ENCODE peak calls at places on chromosomes 16 and 17, in eight cellular contexts. One of them, this sample, is unnamed.

GRCh38 chr17:44235583-44235936 is 16.1 kb upstream of the UBTF start:
- DNase-seq in Daoy: peak
- DNase-seq in D341Med: no peak
- DNase-seq in epithelial cell of esophagus: peak
- DNase-seq in cardiac fibroblast: peak
- DNase-seq in mucosa of gallbladder: no peak
- DNase-seq in cardiac muscle cell: no peak
- DNase-seq in NCI-H1105: no peak
- DNase-seq in this sample: no peak

GRCh38 chr17:70050192-70050591 is 24.8 kb upstream of the KCNJ16 start:
- DNase-seq in Daoy: no peak
- DNase-seq in D341Med: no peak
- DNase-seq in epithelial cell of esophagus: no peak
- DNase-seq in cardiac fibroblast: peak
- DNase-seq in mucosa of gallbladder: no peak
- DNase-seq in cardiac muscle cell: no peak
- DNase-seq in NCI-H1105: no peak
- DNase-seq in this sample: no peak

GRCh38 chr16:35909351-35909954 is 2450.0 kb downstream of the TP53TG3F start:
- DNase-seq in Daoy: no peak
- DNase-seq in D341Med: no peak
- DNase-seq in epithelial cell of esophagus: no peak
- DNase-seq in cardiac fibroblast: no peak
- DNase-seq in mucosa of gallbladder: no peak
- DNase-seq in cardiac muscle cell: no peak
- DNase-seq in NCI-H1105: no peak
- DNase-seq in this sample: no peak

GRCh38 chr16:86697715-86698114 is 119.4 kb downstream of the FOXL1 start:
- DNase-seq in Daoy: peak
- DNase-seq in D341Med: no peak
- DNase-seq in epithelial cell of esophagus: no peak
- DNase-seq in cardiac fibroblast: no peak
- DNase-seq in mucosa of gallbladder: no peak
- DNase-seq in cardiac muscle cell: no peak
- DNase-seq in NCI-H1105: no peak
- DNase-seq in this sample: no peak

GRCh38 chr17:60563743-60564142 is 36.2 kb upstream of the PPM1D start:
- DNase-seq in Daoy: peak
- DNase-seq in D341Med: no peak
- DNase-seq in epithelial cell of esophagus: peak
- DNase-seq in cardiac fibroblast: no peak
- DNase-seq in mucosa of gallbladder: no peak
- DNase-seq in cardiac muscle cell: no peak
- DNase-seq in NCI-H1105: no peak
- DNase-seq in this sample: no peak

GRCh38 chr17:77490361-77491183 is 349.8 kb downstream of the SEC14L1 start:
- DNase-seq in Daoy: no peak
- DNase-seq in D341Med: no peak
- DNase-seq in epithelial cell of esophagus: no peak
- DNase-seq in cardiac fibroblast: no peak
- DNase-seq in mucosa of gallbladder: no peak
- DNase-seq in cardiac muscle cell: no peak
- DNase-seq in NCI-H1105: no peak
- DNase-seq in this sample: peak

GRCh38 chr16:88103011-88103410 is 151.8 kb downstream of the BANP start:
- DNase-seq in Daoy: no peak
- DNase-seq in D341Med: no peak
- DNase-seq in epithelial cell of esophagus: no peak
- DNase-seq in cardiac fibroblast: no peak
- DNase-seq in mucosa of gallbladder: no peak
- DNase-seq in cardiac muscle cell: no peak
- DNase-seq in NCI-H1105: no peak
- DNase-seq in this sample: no peak

GRCh38 chr17:39755550-39756375 is 18.0 kb downstream of the GRB7 start:
- DNase-seq in Daoy: no peak
- DNase-seq in D341Med: no peak
- DNase-seq in epithelial cell of esophagus: no peak
- DNase-seq in cardiac fibroblast: no peak
- DNase-seq in mucosa of gallbladder: no peak
- DNase-seq in cardiac muscle cell: no peak
- DNase-seq in NCI-H1105: no peak
- DNase-seq in this sample: peak

GRCh38 chr17:32772453-32773025 is 104.4 kb downstream of the MYO1D start:
- DNase-seq in Daoy: peak
- DNase-seq in D341Med: no peak
- DNase-seq in epithelial cell of esophagus: peak
- DNase-seq in cardiac fibroblast: no peak
- DNase-seq in mucosa of gallbladder: no peak
- DNase-seq in cardiac muscle cell: no peak
- DNase-seq in NCI-H1105: no peak
- DNase-seq in this sample: no peak

GRCh38 chr17:29715680-29716079 is 93.0 kb upstream of the CORO6 start:
- DNase-seq in Daoy: no peak
- DNase-seq in D341Med: no peak
- DNase-seq in epithelial cell of esophagus: no peak
- DNase-seq in cardiac fibroblast: no peak
- DNase-seq in mucosa of gallbladder: no peak
- DNase-seq in cardiac muscle cell: no peak
- DNase-seq in NCI-H1105: no peak
- DNase-seq in this sample: no peak

GRCh38 chr17:83053779-83054451 is 25.5 kb upstream of the METRNL start:
- DNase-seq in Daoy: no peak
- DNase-seq in D341Med: no peak
- DNase-seq in epithelial cell of esophagus: no peak
- DNase-seq in cardiac fibroblast: no peak
- DNase-seq in mucosa of gallbladder: peak
- DNase-seq in cardiac muscle cell: no peak
- DNase-seq in NCI-H1105: no peak
- DNase-seq in this sample: no peak

GRCh38 chr16:49273771-49274170 is 7.9 kb downstream of the CBLN1 start:
- DNase-seq in Daoy: no peak
- DNase-seq in D341Med: no peak
- DNase-seq in epithelial cell of esophagus: no peak
- DNase-seq in cardiac fibroblast: no peak
- DNase-seq in mucosa of gallbladder: no peak
- DNase-seq in cardiac muscle cell: no peak
- DNase-seq in NCI-H1105: no peak
- DNase-seq in this sample: no peak

GRCh38 chr16:844638-845348 is 44.3 kb upstream of the GNG13 start:
- DNase-seq in Daoy: no peak
- DNase-seq in D341Med: no peak
- DNase-seq in epithelial cell of esophagus: no peak
- DNase-seq in cardiac fibroblast: no peak
- DNase-seq in mucosa of gallbladder: no peak
- DNase-seq in cardiac muscle cell: no peak
- DNase-seq in NCI-H1105: no peak
- DNase-seq in this sample: no peak

GRCh38 chr17:65754641-65755040 is 193.2 kb upstream of the AXIN2 start:
- DNase-seq in Daoy: no peak
- DNase-seq in D341Med: no peak
- DNase-seq in epithelial cell of esophagus: peak
- DNase-seq in cardiac fibroblast: no peak
- DNase-seq in mucosa of gallbladder: no peak
- DNase-seq in cardiac muscle cell: no peak
- DNase-seq in NCI-H1105: no peak
- DNase-seq in this sample: no peak

GRCh38 chr17:79575229-79575628 is 35.6 kb downstream of the RBFOX3 start:
- DNase-seq in Daoy: no peak
- DNase-seq in D341Med: no peak
- DNase-seq in epithelial cell of esophagus: no peak
- DNase-seq in cardiac fibroblast: no peak
- DNase-seq in mucosa of gallbladder: no peak
- DNase-seq in cardiac muscle cell: no peak
- DNase-seq in NCI-H1105: no peak
- DNase-seq in this sample: no peak

GRCh38 chr17:36608794-36609497 is 7.6 kb downstream of the MRM1 start:
- DNase-seq in Daoy: peak
- DNase-seq in D341Med: no peak
- DNase-seq in epithelial cell of esophagus: peak
- DNase-seq in cardiac fibroblast: peak
- DNase-seq in mucosa of gallbladder: peak
- DNase-seq in cardiac muscle cell: peak
- DNase-seq in NCI-H1105: no peak
- DNase-seq in this sample: no peak

GRCh38 chr17:72119963-72120877 is 600 bp upstream of the SOX9 start:
- DNase-seq in Daoy: peak
- DNase-seq in D341Med: peak
- DNase-seq in epithelial cell of esophagus: peak
- DNase-seq in cardiac fibroblast: peak
- DNase-seq in mucosa of gallbladder: no peak
- DNase-seq in cardiac muscle cell: peak
- DNase-seq in NCI-H1105: peak
- DNase-seq in this sample: no peak

GRCh38 chr16:67542464-67542863 is 13.8 kb downstream of the RIPOR1 start:
- DNase-seq in Daoy: peak
- DNase-seq in D341Med: peak
- DNase-seq in epithelial cell of esophagus: peak
- DNase-seq in cardiac fibroblast: peak
- DNase-seq in mucosa of gallbladder: no peak
- DNase-seq in cardiac muscle cell: no peak
- DNase-seq in NCI-H1105: no peak
- DNase-seq in this sample: peak

GRCh38 chr17:61467416-61468262 is 15.4 kb downstream of the TBX4 start:
- DNase-seq in Daoy: peak
- DNase-seq in D341Med: no peak
- DNase-seq in epithelial cell of esophagus: peak
- DNase-seq in cardiac fibroblast: peak
- DNase-seq in mucosa of gallbladder: peak
- DNase-seq in cardiac muscle cell: peak
- DNase-seq in NCI-H1105: no peak
- DNase-seq in this sample: no peak

GRCh38 chr17:44997733-44998520 is 29.8 kb upstream of the C1QL1 start:
- DNase-seq in Daoy: no peak
- DNase-seq in D341Med: no peak
- DNase-seq in epithelial cell of esophagus: no peak
- DNase-seq in cardiac fibroblast: no peak
- DNase-seq in mucosa of gallbladder: no peak
- DNase-seq in cardiac muscle cell: peak
- DNase-seq in NCI-H1105: no peak
- DNase-seq in this sample: no peak